ENCODE peak calls at places on chromosomes 11 and 22, in eight cellular contexts. H is right lobe of liver, G is Peyer's patch, E is thoracic aorta, P is ovary, M is GM10248, B is cardiac muscle cell, Y is cardiac fibroblast. L is an unnamed sample.

GRCh38 chr11:82680252-82680651 is 53.4 kb downstream of the FAM181B start:
- DNase-seq in H (no peak), G (no peak), E (no peak), P (no peak), M (no peak), B (no peak), Y (no peak), L (no peak)

GRCh38 chr11:58024601-58025091 is 965 bp downstream of the OR9Q1 start:
- DNase-seq in H (peak; percentile 76), G (peak; percentile 77), E (peak; percentile 15), P (peak; percentile 40), M (no peak), B (peak; percentile 39), Y (peak; percentile 61), L (no peak)

GRCh38 chr11:1908579-1908978 is 10.9 kb upstream of the TNNT3 start:
- DNase-seq in H (no peak), G (no peak), E (no peak), P (no peak), M (no peak), B (peak; percentile 86), Y (peak; percentile 80), L (no peak)

GRCh38 chr11:66739983-66740382 is 11.0 kb upstream of the SPTBN2 start:
- DNase-seq in H (no peak), G (no peak), E (no peak), P (no peak), M (no peak), B (no peak), Y (peak; percentile 47), L (no peak)

GRCh38 chr11:33290319-33290718 is 33.1 kb downstream of the HIPK3 start:
- DNase-seq in H (no peak), G (no peak), E (no peak), P (no peak), M (no peak), B (no peak), Y (no peak), L (no peak)

GRCh38 chr11:128713595-128713994 is 19.7 kb downstream of the FLI1 start:
- DNase-seq in H (peak; percentile 29), G (no peak), E (no peak), P (no peak), M (no peak), B (no peak), Y (no peak), L (no peak)

GRCh38 chr11:95487391-95487790 is 256.4 kb upstream of the SESN3 start:
- DNase-seq in H (no peak), G (peak; percentile 66), E (no peak), P (no peak), M (peak; percentile 81), B (no peak), Y (no peak), L (no peak)

GRCh38 chr22:31259798-31260473 is 32.4 kb downstream of the PIK3IP1 start:
- DNase-seq in H (no peak), G (no peak), E (no peak), P (no peak), M (no peak), B (no peak), Y (no peak), L (no peak)

GRCh38 chr22:39556970-39557811 is 13.4 kb upstream of the CACNA1I start:
- DNase-seq in H (no peak), G (no peak), E (no peak), P (no peak), M (no peak), B (peak; percentile 21), Y (peak; percentile 8), L (no peak)

GRCh38 chr11:62889484-62890437 is 9.1 kb downstream of the SLC3A2 start:
- DNase-seq in H (no peak), G (peak; percentile 84), E (no peak), P (no peak), M (no peak), B (peak; percentile 47), Y (peak; percentile 31), L (no peak)

GRCh38 chr11:104781719-104782376 is 116.4 kb downstream of the CASP12 start:
- DNase-seq in H (no peak), G (no peak), E (no peak), P (no peak), M (no peak), B (no peak), Y (no peak), L (no peak)

GRCh38 chr11:78149646-78150045 is 10.2 kb upstream of the ALG8 start:
- DNase-seq in H (no peak), G (no peak), E (no peak), P (peak; percentile 56), M (no peak), B (peak; percentile 77), Y (peak; percentile 88), L (no peak)

GRCh38 chr11:105448703-105449079 is 161.2 kb upstream of the GRIA4 start:
- DNase-seq in H (no peak), G (no peak), E (no peak), P (no peak), M (no peak), B (no peak), Y (no peak), L (no peak)

GRCh38 chr22:29370556-29370955 is 17.8 kb downstream of the AP1B1 start:
- DNase-seq in H (no peak), G (no peak), E (no peak), P (no peak), M (no peak), B (no peak), Y (no peak), L (no peak)

GRCh38 chr11:721913-722811 is 16.1 kb downstream of the EPS8L2 start:
- DNase-seq in H (peak; percentile 58), G (peak; percentile 90), E (no peak), P (no peak), M (peak; percentile 69), B (no peak), Y (no peak), L (no peak)

GRCh38 chr11:65545853-65546216 is 12.3 kb downstream of the LTBP3 start:
- DNase-seq in H (no peak), G (no peak), E (no peak), P (no peak), M (no peak), B (no peak), Y (no peak), L (no peak)

GRCh38 chr22:33952776-33953175 is 32.5 kb upstream of the LARGE1 start:
- DNase-seq in H (no peak), G (no peak), E (no peak), P (no peak), M (no peak), B (no peak), Y (no peak), L (no peak)

GRCh38 chr11:12512132-12512531 is 134.8 kb downstream of the PARVA start:
- DNase-seq in H (no peak), G (no peak), E (no peak), P (no peak), M (no peak), B (no peak), Y (no peak), L (no peak)

DNA sequence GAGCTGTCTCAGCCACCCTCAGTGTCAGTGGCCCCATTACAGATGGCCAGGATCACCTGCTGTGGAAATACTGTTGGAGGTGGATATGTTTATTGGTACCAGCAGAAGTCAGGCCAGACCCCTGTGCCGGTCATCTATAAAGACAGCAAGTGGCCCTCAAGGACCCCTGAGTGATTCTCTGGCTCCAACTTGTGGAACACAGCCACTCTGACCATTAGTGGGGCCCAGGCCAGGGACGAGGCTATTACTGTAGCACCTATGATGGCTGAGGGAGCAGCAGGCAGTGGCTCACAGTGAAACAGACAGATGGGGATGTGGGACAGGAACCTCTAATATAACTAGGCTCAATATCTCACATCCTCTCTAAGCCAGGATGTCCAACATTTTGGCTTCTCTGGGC is 25.5 kb upstream of the GGTLC2 start:
- DNase-seq in H (no peak), G (no peak), E (no peak), P (no peak), M (no peak), B (no peak), Y (no peak), L (no peak)
- TF ChIP-seq CTCF in H (no peak), G (no peak), E (no peak), P (no peak), M (no peak), B (no peak), Y (no peak), L (no peak)

DNA sequence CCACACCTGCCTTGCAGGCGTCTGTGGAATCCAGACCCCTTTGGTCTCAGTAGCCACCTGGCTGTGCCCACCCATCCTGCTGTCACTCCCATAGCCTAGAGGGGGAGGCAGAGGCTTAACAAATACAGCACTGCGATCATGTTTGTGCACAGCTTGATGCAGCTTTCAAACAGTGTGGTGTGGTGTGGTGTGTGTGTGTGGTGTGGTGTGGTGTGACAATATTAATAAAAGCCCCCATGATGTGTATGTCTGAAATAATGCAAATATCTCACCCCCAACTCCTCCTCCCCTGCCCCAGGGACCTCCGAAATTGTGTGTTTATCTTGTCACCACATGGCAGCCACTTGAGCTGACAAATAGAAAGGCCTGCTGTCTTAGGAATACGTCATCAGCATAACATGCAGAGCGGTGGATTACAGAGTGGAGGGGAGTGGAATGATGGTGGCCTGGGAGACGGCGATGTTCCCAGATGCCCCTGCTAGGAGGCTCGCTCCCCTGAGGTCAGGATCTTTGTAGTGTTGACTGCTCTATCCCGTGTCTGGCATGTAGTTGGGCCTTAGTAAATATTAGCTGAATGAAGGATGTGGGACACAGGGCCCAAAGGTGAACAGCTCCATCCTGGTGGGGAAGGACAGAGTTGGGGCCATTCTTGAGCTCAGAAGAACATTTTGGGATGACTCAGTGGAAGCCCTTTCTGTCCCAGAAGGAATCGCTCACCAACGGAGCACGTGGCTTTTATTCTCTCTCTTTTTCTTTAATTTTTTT is 2.8 kb downstream of the PDXP start:
- DNase-seq in H (no peak), G (no peak), E (no peak), P (peak; percentile 42), M (no peak), B (peak; percentile 62), Y (peak; percentile 83), L (no peak)
- TF ChIP-seq CTCF in H (no peak), G (peak; percentile 26), E (no peak), P (peak; percentile 8), M (peak; percentile 77), B (peak; percentile 64), Y (peak; percentile 49), L (peak; percentile 25)

DNA sequence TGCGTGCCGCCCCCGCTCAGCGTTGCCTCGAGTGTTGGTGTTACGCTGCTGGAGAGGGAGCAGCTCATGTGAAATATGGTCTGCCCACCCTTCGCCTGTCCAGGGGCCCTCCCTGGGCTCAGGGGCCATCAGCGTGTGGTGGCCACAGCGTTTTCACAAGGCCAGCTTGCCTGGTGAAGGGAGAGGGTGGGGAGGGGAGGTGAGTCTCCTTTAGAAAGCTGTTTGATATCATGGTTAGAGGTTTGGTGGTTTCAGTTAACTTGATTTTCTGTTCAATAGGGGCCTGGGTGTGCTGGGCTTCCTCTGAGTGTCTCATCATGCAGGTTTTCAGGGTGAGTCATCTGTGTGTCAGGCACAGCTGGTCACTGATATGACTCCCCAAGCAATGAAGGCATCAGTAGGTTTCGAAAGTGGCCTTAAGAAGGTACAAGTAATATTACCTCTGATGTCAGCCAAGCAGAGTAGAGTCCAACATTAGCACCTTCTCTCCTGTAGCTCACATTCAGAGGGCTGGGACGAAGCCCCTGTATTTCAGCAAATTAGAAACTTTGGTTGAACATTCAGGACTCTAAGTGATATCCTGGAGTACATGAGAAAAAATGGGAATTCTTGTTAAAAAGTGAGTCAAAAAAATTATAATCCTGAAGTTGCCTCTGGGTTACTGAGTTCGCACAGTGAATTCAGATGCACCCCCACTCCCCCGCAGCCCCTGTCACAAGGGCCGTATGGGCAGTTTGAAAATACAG is 172.5 kb downstream of the TBC1D22A start:
- DNase-seq in H (no peak), G (peak; percentile 83), E (no peak), P (no peak), M (peak; percentile 54), B (peak; percentile 89), Y (peak; percentile 97), L (no peak)
- TF ChIP-seq CTCF in H (no peak), G (no peak), E (no peak), P (no peak), M (no peak), B (no peak), Y (no peak), L (no peak)

GRCh38 chr22:37752189-37753061 is 55.3 kb upstream of the GCAT start:
- DNase-seq in H (peak; percentile 93), G (peak; percentile 88), E (peak; percentile 86), P (peak; percentile 92), M (no peak), B (peak; percentile 99), Y (peak; percentile 98), L (no peak)
- TF ChIP-seq CTCF in H (peak; percentile 31), G (no peak), E (peak; percentile 28), P (no peak), M (no peak), B (peak; percentile 25), Y (peak; percentile 41), L (no peak)